ENCODE peak calls at places on chromosome 4, in five cellular contexts. E, X, D, Q and H are unnamed samples.

GRCh38 chr4:143286733-143287570 is 49.7 kb upstream of the GAB1 start:
- DNase-seq in E (no peak), X (no peak), D (no peak), Q (no peak), H (no peak)

GRCh38 chr4:177351611-177352010 is 41.9 kb downstream of the NEIL3 start:
- DNase-seq in E (no peak), X (no peak), D (no peak), Q (no peak), H (no peak)

GRCh38 chr4:173357939-173358338 is 12.8 kb upstream of the SAP30 start:
- DNase-seq in E (no peak), X (no peak), D (no peak), Q (no peak), H (no peak)

GRCh38 chr4:109079731-109080130 is 222.7 kb downstream of the COL25A1 start:
- DNase-seq in E (no peak), X (no peak), D (no peak), Q (no peak), H (no peak)

GRCh38 chr4:59945716-59946115 is 1254.4 kb upstream of the ADGRL3 start:
- DNase-seq in E (no peak), X (no peak), D (no peak), Q (no peak), H (no peak)

GRCh38 chr4:176849076-176849475 is 56.4 kb upstream of the VEGFC start:
- DNase-seq in E (no peak), X (no peak), D (no peak), Q (no peak), H (no peak)

GRCh38 chr4:164648151-164648848 is 105.6 kb upstream of the SMIM31 start:
- DNase-seq in E (no peak), X (no peak), D (no peak), Q (no peak), H (no peak)

GRCh38 chr4:153759407-153760226 is at the start of gene RNF175:
- DNase-seq in E (no peak), X (peak; percentile 40), D (no peak), Q (peak; percentile 80), H (no peak)

GRCh38 chr4:10371121-10371520 is 86.1 kb downstream of the ZNF518B start:
- DNase-seq in E (no peak), X (no peak), D (no peak), Q (no peak), H (no peak)

GRCh38 chr4:57156242-57156990 is 46.2 kb upstream of the IGFBP7 start:
- DNase-seq in E (no peak), X (no peak), D (no peak), Q (no peak), H (no peak)

GRCh38 chr4:123826896-123827295 is 430.3 kb downstream of the SPRY1 start:
- DNase-seq in E (no peak), X (no peak), D (no peak), Q (no peak), H (no peak)

GRCh38 chr4:40563401-40563800 is 66.3 kb downstream of the RBM47 start:
- DNase-seq in E (no peak), X (no peak), D (no peak), Q (no peak), H (no peak)

GRCh38 chr4:120709986-120710385 is 212.5 kb downstream of the PRDM5 start:
- DNase-seq in E (no peak), X (no peak), D (no peak), Q (no peak), H (no peak)

GRCh38 chr4:153529646-153530045 is 63.5 kb downstream of the TMEM131L start:
- DNase-seq in E (no peak), X (no peak), D (no peak), Q (no peak), H (no peak)

GRCh38 chr4:123418486-123418931 is 21.9 kb downstream of the SPRY1 start:
- DNase-seq in E (no peak), X (no peak), D (no peak), Q (peak; percentile 87), H (no peak)

GRCh38 chr4:88411491-88412101 is 32.9 kb downstream of the HERC6 start:
- DNase-seq in E (no peak), X (no peak), D (no peak), Q (no peak), H (no peak)

GRCh38 chr4:164765096-164765495 is 11.2 kb downstream of the SMIM31 start:
- DNase-seq in E (no peak), X (no peak), D (no peak), Q (no peak), H (no peak)

GRCh38 chr4:105944535-105944934 is 49.3 kb downstream of the NPNT start:
- DNase-seq in E (no peak), X (no peak), D (no peak), Q (no peak), H (no peak)

GRCh38 chr4:107701565-107701964 is 18.5 kb downstream of the PAPSS1 start:
- DNase-seq in E (no peak), X (no peak), D (no peak), Q (no peak), H (no peak)

GRCh38 chr4:89807441-89808140 is 29.4 kb downstream of the SNCA start:
- DNase-seq in E (no peak), X (no peak), D (no peak), Q (no peak), H (no peak)